ENCODE peak calls at places on chromosomes 5 and 9, in seven cellular contexts. One of them, this sample, is unnamed.

GRCh38 chr9:121901616-121902015 is 191.5 kb downstream of the TTLL11 start:
- DNase-seq in IMR-90: peak; percentile 49
- DNase-seq in HCT116: no peak
- DNase-seq in GM12865: peak; percentile 51
- DNase-seq in fibroblast of the aortic adventitia: peak; percentile 34
- DNase-seq in choroid plexus epithelial cell: peak; percentile 61
- DNase-seq in foreskin fibroblast: no peak
- DNase-seq in this sample: peak; percentile 55

GRCh38 chr9:119003218-119003617 is 366.0 kb downstream of the BRINP1 start:
- DNase-seq in GM12865: no peak
- DNase-seq in choroid plexus epithelial cell: no peak
- DNase-seq in IMR-90: peak; percentile 29
- DNase-seq in fibroblast of the aortic adventitia: no peak
- DNase-seq in HCT116: no peak
- DNase-seq in foreskin fibroblast: peak; percentile 24
- DNase-seq in this sample: peak; percentile 93

GRCh38 chr5:88688981-88689661 is 193.9 kb downstream of the MEF2C start:
- DNase-seq in choroid plexus epithelial cell: no peak
- DNase-seq in foreskin fibroblast: no peak
- DNase-seq in HCT116: no peak
- DNase-seq in GM12865: no peak
- DNase-seq in IMR-90: no peak
- DNase-seq in fibroblast of the aortic adventitia: no peak
- DNase-seq in this sample: no peak

GRCh38 chr5:82151622-82152021 is 126.5 kb downstream of the RPS23 start:
- DNase-seq in fibroblast of the aortic adventitia: no peak
- DNase-seq in choroid plexus epithelial cell: peak; percentile 32
- DNase-seq in HCT116: no peak
- DNase-seq in foreskin fibroblast: peak; percentile 33
- DNase-seq in IMR-90: peak; percentile 26
- DNase-seq in GM12865: no peak
- DNase-seq in this sample: no peak

GRCh38 chr5:120604898-120605297 is 140.8 kb downstream of the PRR16 start:
- DNase-seq in IMR-90: peak; percentile 94
- DNase-seq in HCT116: peak; percentile 31
- DNase-seq in choroid plexus epithelial cell: peak; percentile 97
- DNase-seq in foreskin fibroblast: peak; percentile 82
- DNase-seq in fibroblast of the aortic adventitia: peak; percentile 97
- DNase-seq in GM12865: no peak
- DNase-seq in this sample: peak; percentile 99

GRCh38 chr9:69812068-69813000 is 8.3 kb upstream of the CFAP95 start:
- DNase-seq in HCT116: no peak
- DNase-seq in foreskin fibroblast: no peak
- DNase-seq in IMR-90: no peak
- DNase-seq in fibroblast of the aortic adventitia: no peak
- DNase-seq in choroid plexus epithelial cell: no peak
- DNase-seq in GM12865: no peak
- DNase-seq in this sample: no peak

GRCh38 chr5:107476783-107477182 is 194.0 kb downstream of the EFNA5 start:
- DNase-seq in HCT116: no peak
- DNase-seq in IMR-90: no peak
- DNase-seq in choroid plexus epithelial cell: peak; percentile 80
- DNase-seq in GM12865: peak; percentile 95
- DNase-seq in fibroblast of the aortic adventitia: peak; percentile 27
- DNase-seq in foreskin fibroblast: no peak
- DNase-seq in this sample: no peak

GRCh38 chr5:156427315-156427714 is 100.4 kb downstream of the SGCD start:
- DNase-seq in fibroblast of the aortic adventitia: no peak
- DNase-seq in GM12865: no peak
- DNase-seq in choroid plexus epithelial cell: no peak
- DNase-seq in HCT116: no peak
- DNase-seq in foreskin fibroblast: no peak
- DNase-seq in IMR-90: no peak
- DNase-seq in this sample: no peak

GRCh38 chr5:135036405-135036804 is 2.4 kb upstream of the PITX1 start:
- DNase-seq in GM12865: no peak
- DNase-seq in HCT116: no peak
- DNase-seq in fibroblast of the aortic adventitia: no peak
- DNase-seq in choroid plexus epithelial cell: no peak
- DNase-seq in IMR-90: no peak
- DNase-seq in foreskin fibroblast: no peak
- DNase-seq in this sample: no peak

GRCh38 chr5:56566374-56567249 is 248.7 kb upstream of the MAP3K1 start:
- DNase-seq in HCT116: no peak
- DNase-seq in foreskin fibroblast: no peak
- DNase-seq in IMR-90: no peak
- DNase-seq in GM12865: no peak
- DNase-seq in fibroblast of the aortic adventitia: no peak
- DNase-seq in choroid plexus epithelial cell: no peak
- DNase-seq in this sample: no peak

GRCh38 chr5:59357421-59357977 is 536.0 kb downstream of the PDE4D start:
- DNase-seq in HCT116: no peak
- DNase-seq in GM12865: no peak
- DNase-seq in fibroblast of the aortic adventitia: peak; percentile 5
- DNase-seq in choroid plexus epithelial cell: peak; percentile 91
- DNase-seq in IMR-90: peak; percentile 8
- DNase-seq in foreskin fibroblast: no peak
- DNase-seq in this sample: no peak

GRCh38 chr9:111559000-111559610 is 34.1 kb downstream of the ZNF483 start:
- DNase-seq in GM12865: no peak
- DNase-seq in IMR-90: peak; percentile 69
- DNase-seq in fibroblast of the aortic adventitia: peak; percentile 31
- DNase-seq in foreskin fibroblast: peak; percentile 68
- DNase-seq in HCT116: no peak
- DNase-seq in choroid plexus epithelial cell: peak; percentile 46
- DNase-seq in this sample: peak; percentile 73

GRCh38 chr5:3394046-3394597 is 201.5 kb upstream of the IRX1 start:
- DNase-seq in HCT116: no peak
- DNase-seq in IMR-90: no peak
- DNase-seq in fibroblast of the aortic adventitia: no peak
- DNase-seq in GM12865: no peak
- DNase-seq in foreskin fibroblast: no peak
- DNase-seq in choroid plexus epithelial cell: no peak
- DNase-seq in this sample: no peak

GRCh38 chr5:116722666-116723065 is 148.0 kb upstream of the SEMA6A start:
- DNase-seq in HCT116: no peak
- DNase-seq in choroid plexus epithelial cell: no peak
- DNase-seq in IMR-90: no peak
- DNase-seq in foreskin fibroblast: no peak
- DNase-seq in fibroblast of the aortic adventitia: no peak
- DNase-seq in GM12865: no peak
- DNase-seq in this sample: no peak

GRCh38 chr5:116719087-116719486 is 144.5 kb upstream of the SEMA6A start:
- DNase-seq in fibroblast of the aortic adventitia: no peak
- DNase-seq in choroid plexus epithelial cell: no peak
- DNase-seq in HCT116: no peak
- DNase-seq in IMR-90: no peak
- DNase-seq in GM12865: no peak
- DNase-seq in foreskin fibroblast: no peak
- DNase-seq in this sample: no peak

GRCh38 chr5:116718317-116718716 is 143.7 kb upstream of the SEMA6A start:
- DNase-seq in choroid plexus epithelial cell: no peak
- DNase-seq in IMR-90: no peak
- DNase-seq in foreskin fibroblast: no peak
- DNase-seq in GM12865: no peak
- DNase-seq in HCT116: no peak
- DNase-seq in fibroblast of the aortic adventitia: no peak
- DNase-seq in this sample: no peak
- TF ChIP-seq CTCF in choroid plexus epithelial cell: no peak
- TF ChIP-seq CTCF in IMR-90: no peak
- TF ChIP-seq CTCF in foreskin fibroblast: no peak
- TF ChIP-seq CTCF in GM12865: no peak
- TF ChIP-seq CTCF in HCT116: no peak
- TF ChIP-seq CTCF in fibroblast of the aortic adventitia: no peak
- TF ChIP-seq CTCF in this sample: no peak

GRCh38 chr5:52788505-52788821 is 747 bp downstream of the ITGA1 start:
- DNase-seq in IMR-90: no peak
- DNase-seq in GM12865: no peak
- DNase-seq in fibroblast of the aortic adventitia: no peak
- DNase-seq in HCT116: no peak
- DNase-seq in choroid plexus epithelial cell: no peak
- DNase-seq in foreskin fibroblast: no peak
- DNase-seq in this sample: no peak

GRCh38 chr5:52791366-52791765 is 3.6 kb downstream of the ITGA1 start:
- DNase-seq in GM12865: no peak
- DNase-seq in IMR-90: no peak
- DNase-seq in foreskin fibroblast: no peak
- DNase-seq in fibroblast of the aortic adventitia: no peak
- DNase-seq in choroid plexus epithelial cell: no peak
- DNase-seq in HCT116: no peak
- DNase-seq in this sample: no peak

GRCh38 chr5:52787600-52788504 is at the start of the genes ITGA1 and PELO:
- DNase-seq in GM12865: peak; percentile 56
- DNase-seq in IMR-90: peak; percentile 81
- DNase-seq in foreskin fibroblast: peak; percentile 71
- DNase-seq in fibroblast of the aortic adventitia: peak; percentile 80
- DNase-seq in HCT116: peak; percentile 59
- DNase-seq in choroid plexus epithelial cell: peak; percentile 82
- DNase-seq in this sample: peak; percentile 84

GRCh38 chr5:52789867-52790266 is 2.2 kb downstream of the ITGA1 start:
- DNase-seq in fibroblast of the aortic adventitia: no peak
- DNase-seq in GM12865: no peak
- DNase-seq in foreskin fibroblast: no peak
- DNase-seq in choroid plexus epithelial cell: no peak
- DNase-seq in HCT116: no peak
- DNase-seq in IMR-90: no peak
- DNase-seq in this sample: no peak

GRCh38 chr5:52789378-52789777 is 1.7 kb downstream of the ITGA1 start:
- DNase-seq in choroid plexus epithelial cell: no peak
- DNase-seq in fibroblast of the aortic adventitia: no peak
- DNase-seq in foreskin fibroblast: no peak
- DNase-seq in GM12865: no peak
- DNase-seq in IMR-90: no peak
- DNase-seq in HCT116: no peak
- DNase-seq in this sample: no peak
- H3K4me3 ChIP-seq in choroid plexus epithelial cell: peak overlapping the region; percentile 78
- H3K4me3 ChIP-seq in fibroblast of the aortic adventitia: no peak overlapping the region
- H3K4me3 ChIP-seq in foreskin fibroblast: peak overlapping the region; percentile 76
- H3K4me3 ChIP-seq in GM12865: no peak overlapping the region
- H3K4me3 ChIP-seq in IMR-90: peak overlapping the region; percentile 61
- H3K4me3 ChIP-seq in HCT116: no peak overlapping the region
- H3K4me3 ChIP-seq in this sample: peak overlapping the region; percentile 76

GRCh38 chr5:44868541-44868940 is 59.8 kb downstream of the MRPS30 start:
- DNase-seq in fibroblast of the aortic adventitia: no peak
- DNase-seq in IMR-90: no peak
- DNase-seq in foreskin fibroblast: no peak
- DNase-seq in GM12865: no peak
- DNase-seq in choroid plexus epithelial cell: no peak
- DNase-seq in HCT116: no peak
- DNase-seq in this sample: no peak

GRCh38 chr5:44860267-44860666 is 51.5 kb downstream of the MRPS30 start:
- DNase-seq in fibroblast of the aortic adventitia: no peak
- DNase-seq in HCT116: no peak
- DNase-seq in GM12865: no peak
- DNase-seq in IMR-90: no peak
- DNase-seq in choroid plexus epithelial cell: no peak
- DNase-seq in foreskin fibroblast: no peak
- DNase-seq in this sample: no peak

GRCh38 chr5:44862808-44863207 is 54.1 kb downstream of the MRPS30 start:
- DNase-seq in HCT116: peak; percentile 41
- DNase-seq in IMR-90: peak; percentile 1
- DNase-seq in GM12865: peak; percentile 30
- DNase-seq in fibroblast of the aortic adventitia: peak; percentile 15
- DNase-seq in foreskin fibroblast: no peak
- DNase-seq in choroid plexus epithelial cell: peak; percentile 33
- DNase-seq in this sample: peak; percentile 12
- TF ChIP-seq CTCF in HCT116: peak; percentile 52
- TF ChIP-seq CTCF in IMR-90: peak; percentile 22
- TF ChIP-seq CTCF in GM12865: peak; percentile 33
- TF ChIP-seq CTCF in fibroblast of the aortic adventitia: peak; percentile 32
- TF ChIP-seq CTCF in foreskin fibroblast: no peak
- TF ChIP-seq CTCF in choroid plexus epithelial cell: peak; percentile 33
- TF ChIP-seq CTCF in this sample: peak; percentile 35

GRCh38 chr5:149740866-149741459 is 10.9 kb downstream of the PPARGC1B start:
- DNase-seq in choroid plexus epithelial cell: no peak
- DNase-seq in fibroblast of the aortic adventitia: no peak
- DNase-seq in GM12865: no peak
- DNase-seq in HCT116: no peak
- DNase-seq in foreskin fibroblast: no peak
- DNase-seq in IMR-90: no peak
- DNase-seq in this sample: no peak
- H3K4me3 ChIP-seq in choroid plexus epithelial cell: no peak overlapping the region
- H3K4me3 ChIP-seq in fibroblast of the aortic adventitia: no peak overlapping the region
- H3K4me3 ChIP-seq in GM12865: no peak overlapping the region
- H3K4me3 ChIP-seq in HCT116: no peak overlapping the region
- H3K4me3 ChIP-seq in foreskin fibroblast: no peak overlapping the region
- H3K4me3 ChIP-seq in IMR-90: no peak overlapping the region
- H3K4me3 ChIP-seq in this sample: no peak overlapping the region

GRCh38 chr9:95910023-95910706 is 34.7 kb downstream of the ERCC6L2 start:
- DNase-seq in HCT116: no peak
- DNase-seq in IMR-90: peak; percentile 2
- DNase-seq in foreskin fibroblast: peak; percentile 4
- DNase-seq in fibroblast of the aortic adventitia: peak; percentile 2
- DNase-seq in GM12865: no peak
- DNase-seq in choroid plexus epithelial cell: peak; percentile 23
- DNase-seq in this sample: no peak

GRCh38 chr9:95912773-95913172 is 37.3 kb downstream of the ERCC6L2 start:
- DNase-seq in HCT116: no peak
- DNase-seq in choroid plexus epithelial cell: no peak
- DNase-seq in foreskin fibroblast: no peak
- DNase-seq in GM12865: no peak
- DNase-seq in fibroblast of the aortic adventitia: peak; percentile 13
- DNase-seq in IMR-90: no peak
- DNase-seq in this sample: no peak

GRCh38 chr9:95910770-95911340 is 35.4 kb downstream of the ERCC6L2 start:
- DNase-seq in foreskin fibroblast: no peak
- DNase-seq in IMR-90: no peak
- DNase-seq in fibroblast of the aortic adventitia: no peak
- DNase-seq in HCT116: no peak
- DNase-seq in choroid plexus epithelial cell: no peak
- DNase-seq in GM12865: no peak
- DNase-seq in this sample: no peak

GRCh38 chr9:95903398-95903797 is 27.9 kb downstream of the ERCC6L2 start:
- DNase-seq in HCT116: no peak
- DNase-seq in foreskin fibroblast: no peak
- DNase-seq in choroid plexus epithelial cell: no peak
- DNase-seq in IMR-90: no peak
- DNase-seq in GM12865: no peak
- DNase-seq in fibroblast of the aortic adventitia: peak; percentile 2
- DNase-seq in this sample: no peak

DNA sequence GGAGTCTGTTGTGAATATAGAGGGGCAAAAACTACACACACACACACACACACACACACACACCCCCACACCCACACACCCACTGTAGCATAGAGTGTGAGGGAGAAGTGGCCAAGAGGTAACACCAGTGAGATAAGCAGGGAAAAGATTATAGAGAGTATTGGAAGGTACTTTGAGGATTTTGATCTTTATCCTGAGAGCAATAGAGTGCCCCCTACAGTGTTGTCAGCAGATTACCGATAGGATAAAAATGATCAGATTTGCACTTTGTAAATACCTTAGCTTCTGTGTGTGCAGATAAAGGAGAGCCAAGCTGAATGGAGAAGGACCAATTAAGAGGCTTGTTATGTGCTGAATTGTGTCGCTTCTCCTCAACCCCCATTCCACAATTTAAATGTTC is 32.3 kb downstream of the ERCC6L2 start:
- DNase-seq in IMR-90: no peak
- DNase-seq in GM12865: no peak
- DNase-seq in HCT116: no peak
- DNase-seq in choroid plexus epithelial cell: peak; percentile 2
- DNase-seq in foreskin fibroblast: no peak
- DNase-seq in fibroblast of the aortic adventitia: no peak
- DNase-seq in this sample: no peak
- TF ChIP-seq CTCF in IMR-90: peak; percentile 13
- TF ChIP-seq CTCF in GM12865: no peak
- TF ChIP-seq CTCF in HCT116: peak; percentile 48
- TF ChIP-seq CTCF in choroid plexus epithelial cell: no peak
- TF ChIP-seq CTCF in foreskin fibroblast: peak; percentile 7
- TF ChIP-seq CTCF in fibroblast of the aortic adventitia: no peak
- TF ChIP-seq CTCF in this sample: peak; percentile 29